ENCODE peak calls at places on chromosomes 12 and 14, in ten cellular contexts. L is adrenal gland, A is prostate gland, K is gastrocnemius medialis, F is esophagus squamous epithelium, Y is heart left ventricle, Z is suprapubic skin, C is GM12878, H is tibial nerve, E is endothelial cell of umbilical vein. P is an unnamed sample.

GRCh38 chr12:24111591-24111990 is 162.1 kb upstream of the SOX5 start:
- DNase-seq in L (no peak), A (no peak), K (no peak), F (no peak), Y (no peak), Z (no peak), C (no peak), H (no peak), E (peak), P (no peak)

GRCh38 chr14:61104358-61104757 is 123.3 kb downstream of the SLC38A6 start:
- DNase-seq in L (no peak), A (no peak), K (no peak), F (no peak), Y (no peak), Z (no peak), C (no peak), H (no peak), E (no peak), P (no peak)

GRCh38 chr12:49345840-49346658 is 639 bp upstream of the DNAJC22 start:
- DNase-seq in L (no peak), A (no peak), K (no peak), F (no peak), Y (no peak), Z (peak), C (no peak), H (no peak), E (no peak), P (no peak)

GRCh38 chr12:724194-724855 is 28.1 kb upstream of the WNK1 start:
- DNase-seq in L (no peak), A (no peak), K (no peak), F (no peak), Y (no peak), Z (no peak), C (no peak), H (no peak), E (no peak), P (no peak)

GRCh38 chr14:97101561-97101960 is 304.4 kb downstream of the VRK1 start:
- DNase-seq in L (no peak), A (no peak), K (no peak), F (no peak), Y (no peak), Z (no peak), C (no peak), H (no peak), E (no peak), P (no peak)

GRCh38 chr12:94596596-94596995 is 53.8 kb downstream of the TMCC3 start:
- DNase-seq in L (no peak), A (no peak), K (peak), F (no peak), Y (no peak), Z (no peak), C (no peak), H (no peak), E (no peak), P (no peak)

GRCh38 chr12:85814116-85814515 is 22.1 kb downstream of the RASSF9 start:
- DNase-seq in L (no peak), A (no peak), K (no peak), F (no peak), Y (no peak), Z (no peak), C (no peak), H (no peak), E (peak), P (no peak)

GRCh38 chr12:4251228-4251891 is 22.2 kb upstream of the CCND2 start:
- DNase-seq in L (no peak), A (no peak), K (no peak), F (no peak), Y (no peak), Z (no peak), C (no peak), H (no peak), E (no peak), P (no peak)

GRCh38 chr12:19945559-19946485 is 422.5 kb upstream of the PDE3A start:
- DNase-seq in L (no peak), A (no peak), K (no peak), F (no peak), Y (no peak), Z (no peak), C (no peak), H (no peak), E (peak), P (no peak)

GRCh38 chr14:70842851-70843462 is 33.6 kb upstream of the MAP3K9 start:
- DNase-seq in L (no peak), A (no peak), K (no peak), F (no peak), Y (no peak), Z (no peak), C (no peak), H (no peak), E (peak), P (no peak)

GRCh38 chr12:6200266-6201198 is at the start of gene CD9:
- DNase-seq in L (peak), A (peak), K (no peak), F (no peak), Y (peak), Z (no peak), C (no peak), H (no peak), E (peak), P (peak)

GRCh38 chr12:102879144-102879763 is 37.8 kb downstream of the PAH start:
- DNase-seq in L (peak), A (peak), K (peak), F (no peak), Y (no peak), Z (no peak), C (peak), H (peak), E (no peak), P (peak)

GRCh38 chr12:65232490-65233077 is 45.9 kb upstream of the MSRB3 start:
- DNase-seq in L (no peak), A (no peak), K (no peak), F (no peak), Y (no peak), Z (no peak), C (no peak), H (no peak), E (peak), P (no peak)

GRCh38 chr12:95218852-95219171 is 1.2 kb downstream of the VEZT start:
- DNase-seq in L (no peak), A (no peak), K (no peak), F (no peak), Y (no peak), Z (no peak), C (no peak), H (no peak), E (no peak), P (no peak)

GRCh38 chr12:131222271-131223139 is 268.8 kb downstream of the ADGRD1 start:
- DNase-seq in L (no peak), A (no peak), K (no peak), F (no peak), Y (no peak), Z (peak), C (peak), H (peak), E (no peak), P (no peak)

GRCh38 chr12:49796606-49797451 is 31.4 kb downstream of the NCKAP5L start:
- DNase-seq in L (no peak), A (no peak), K (no peak), F (no peak), Y (no peak), Z (no peak), C (no peak), H (no peak), E (no peak), P (no peak)

GRCh38 chr12:100554608-100555077 is 18.8 kb upstream of the GAS2L3 start:
- DNase-seq in L (peak), A (no peak), K (no peak), F (no peak), Y (no peak), Z (no peak), C (no peak), H (peak), E (peak), P (no peak)

GRCh38 chr14:100065942-100066574 is 836 bp downstream of the EVL start:
- DNase-seq in L (no peak), A (no peak), K (no peak), F (no peak), Y (no peak), Z (no peak), C (peak), H (no peak), E (no peak), P (no peak)

GRCh38 chr14:75978249-75978731 is 3.5 kb downstream of the TGFB3 start:
- DNase-seq in L (no peak), A (no peak), K (no peak), F (no peak), Y (no peak), Z (no peak), C (no peak), H (no peak), E (no peak), P (peak)

GRCh38 chr12:13772264-13772663 is 209.1 kb downstream of the GRIN2B start:
- DNase-seq in L (no peak), A (no peak), K (no peak), F (no peak), Y (no peak), Z (no peak), C (no peak), H (no peak), E (no peak), P (no peak)

GRCh38 chr12:131203666-131204415 is 250.1 kb downstream of the ADGRD1 start:
- DNase-seq in L (no peak), A (no peak), K (no peak), F (no peak), Y (no peak), Z (no peak), C (no peak), H (no peak), E (no peak), P (no peak)

DNA sequence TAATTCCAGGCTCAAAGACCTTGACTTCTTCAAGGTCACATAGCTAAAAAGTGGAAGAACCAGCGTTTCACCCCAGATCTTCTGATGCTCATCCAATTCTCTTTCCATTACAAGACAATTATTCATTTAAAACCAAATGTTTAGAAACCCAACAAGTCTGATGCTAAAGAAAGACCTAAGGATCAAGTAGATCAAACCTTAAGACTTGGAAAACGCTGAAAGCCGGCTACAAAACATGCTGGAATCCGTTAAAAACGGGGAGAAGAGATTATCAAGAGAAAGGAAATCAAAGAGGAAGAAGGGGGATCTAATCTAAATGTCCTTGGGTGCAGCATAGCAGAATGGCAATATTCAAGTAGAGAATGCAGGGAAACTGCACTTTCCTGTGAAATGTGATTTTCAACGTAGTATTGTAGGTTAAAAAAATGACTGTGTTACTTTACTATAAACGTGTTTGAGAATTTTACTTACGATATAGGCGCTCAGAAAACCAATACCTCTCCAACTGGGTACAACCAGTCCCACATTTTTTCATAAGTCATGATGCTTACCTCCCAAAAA is 1.3 kb downstream of the PPP1R13B start:
- DNase-seq in L (no peak), A (no peak), K (no peak), F (no peak), Y (no peak), Z (no peak), C (no peak), H (no peak), E (peak), P (no peak)
- H3K4me3 ChIP-seq in L (peak), A (peak), K (peak), F (peak), Y (peak), Z (peak), C (peak), H (peak), E (peak), P (peak)

GRCh38 chr14:102591372-102591943 is 991 bp upstream of the RCOR1 start:
- DNase-seq in L (peak), A (peak), K (peak), F (no peak), Y (peak), Z (peak), C (no peak), H (peak), E (peak), P (peak)

GRCh38 chr14:102590667-102591099 is 1.8 kb upstream of the RCOR1 start:
- DNase-seq in L (peak), A (no peak), K (no peak), F (no peak), Y (no peak), Z (no peak), C (no peak), H (peak), E (peak), P (peak)

GRCh38 chr14:102592969-102593840 is 756 bp downstream of the RCOR1 start:
- DNase-seq in L (peak), A (peak), K (peak), F (no peak), Y (peak), Z (peak), C (no peak), H (peak), E (peak), P (peak)

GRCh38 chr14:102593841-102594170 is 1.4 kb downstream of the RCOR1 start:
- DNase-seq in L (no peak), A (no peak), K (no peak), F (no peak), Y (no peak), Z (no peak), C (no peak), H (peak), E (peak), P (no peak)

DNA sequence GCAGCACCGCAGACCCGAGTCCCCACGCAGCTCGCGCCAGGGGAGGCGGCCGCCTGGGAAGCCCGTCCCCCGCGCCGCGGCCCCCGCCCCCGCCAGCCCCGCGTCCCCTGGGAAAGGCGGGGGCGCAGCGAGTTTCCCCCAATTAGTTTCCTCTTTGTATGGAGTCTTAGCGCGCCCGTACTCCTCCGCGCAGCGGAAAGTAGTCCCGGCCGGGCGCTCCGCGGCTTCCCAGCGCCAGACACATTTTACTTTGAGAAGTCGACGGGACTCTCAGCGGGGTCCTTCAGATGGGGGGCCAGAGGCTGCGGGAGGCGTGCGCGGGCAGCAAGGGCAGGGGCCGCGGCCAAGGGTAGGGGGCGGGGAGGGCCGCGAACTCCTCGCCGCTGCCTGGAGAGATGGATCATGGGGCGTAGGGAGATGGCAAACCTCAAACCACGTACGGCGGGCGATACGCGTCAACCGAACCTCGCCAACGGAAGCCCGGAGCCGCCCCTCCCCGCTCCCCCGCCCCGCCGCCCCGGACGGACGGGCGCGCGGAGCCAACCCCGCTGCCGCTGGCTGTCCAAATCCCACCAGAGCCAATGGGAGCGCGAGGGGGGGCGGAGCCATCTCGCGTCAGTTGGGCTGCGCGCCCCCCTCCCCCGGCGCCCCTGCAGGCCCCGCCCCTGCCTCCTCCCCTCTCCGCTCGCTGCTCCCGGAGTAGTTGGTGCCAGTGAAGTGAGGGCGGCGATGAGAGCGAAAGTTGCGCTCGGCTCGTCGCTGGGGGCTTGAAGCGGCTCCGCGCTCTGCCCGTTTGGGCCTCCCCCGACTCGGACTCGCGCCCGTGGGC is at the start of gene RCOR1:
- DNase-seq in L (peak), A (peak), K (peak), F (peak), Y (peak), Z (peak), C (peak), H (peak), E (peak), P (peak)
- TF ChIP-seq POLR2A in L (peak), A (peak), K (peak), F (peak), Y (peak), Z (peak), C (peak), H (peak), E (peak), P (peak)

GRCh38 chr12:21580748-21581495 is 23.7 kb downstream of the GYS2 start:
- DNase-seq in L (no peak), A (no peak), K (no peak), F (no peak), Y (no peak), Z (no peak), C (no peak), H (no peak), E (no peak), P (no peak)

GRCh38 chr12:21585485-21585884 is 19.2 kb downstream of the GYS2 start:
- DNase-seq in L (no peak), A (no peak), K (no peak), F (no peak), Y (no peak), Z (no peak), C (no peak), H (no peak), E (no peak), P (no peak)

DNA sequence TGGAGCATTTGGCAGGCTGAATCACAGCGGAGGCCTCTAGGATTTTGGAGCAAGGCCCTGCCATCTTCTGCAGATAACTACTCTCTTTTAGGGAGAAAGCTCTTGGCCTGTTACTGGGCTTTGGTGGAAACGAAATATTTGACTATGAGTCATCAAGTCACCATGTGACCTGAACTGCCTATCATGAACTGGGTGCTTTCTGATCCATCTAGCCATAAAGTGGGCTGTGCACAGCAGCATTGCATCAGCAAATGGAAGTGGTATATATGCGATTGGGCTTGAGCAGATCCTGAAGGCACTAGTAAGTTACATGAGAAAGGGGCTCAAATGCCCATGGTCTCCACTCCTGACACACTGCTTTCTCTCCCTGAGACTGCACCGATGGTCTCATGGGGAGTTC is 21.1 kb downstream of the GYS2 start:
- DNase-seq in L (no peak), A (no peak), K (no peak), F (no peak), Y (no peak), Z (no peak), C (no peak), H (no peak), E (no peak), P (no peak)
- H3K4me3 ChIP-seq in L (no peak), A (no peak), K (no peak), F (no peak), Y (no peak), Z (no peak), C (no peak), H (no peak), E (no peak), P (no peak)

GRCh38 chr14:73752297-73752992 is 38.3 kb upstream of the PNMA1 start:
- DNase-seq in L (peak), A (peak), K (no peak), F (no peak), Y (peak), Z (no peak), C (no peak), H (no peak), E (peak), P (peak)
- TF ChIP-seq POLR2A in L (no peak), A (no peak), K (no peak), F (no peak), Y (no peak), Z (no peak), C (no peak), H (no peak), E (peak), P (no peak)

GRCh38 chr12:121789800-121790748 is 3.4 kb downstream of the RHOF start:
- DNase-seq in L (no peak), A (no peak), K (no peak), F (peak), Y (peak), Z (peak), C (peak), H (peak), E (no peak), P (no peak)
- H3K4me3 ChIP-seq in L (no peak), A (no peak), K (no peak), F (no peak), Y (no peak), Z (no peak), C (peak), H (peak), E (no peak), P (no peak)

GRCh38 chr12:76914102-76914859 is 35.5 kb upstream of the CSRP2 start:
- DNase-seq in L (no peak), A (no peak), K (no peak), F (no peak), Y (no peak), Z (no peak), C (no peak), H (no peak), E (no peak), P (no peak)
- TF ChIP-seq POLR2A in L (no peak), A (no peak), K (no peak), F (no peak), Y (no peak), Z (no peak), C (no peak), H (no peak), E (no peak), P (no peak)

P was measured in uterus.